ENCODE peak calls at places on chromosomes 7 and 10, in five cellular contexts. One of them, this sample, is unnamed.

GRCh38 chr10:111756541-111757061 is 427.0 kb downstream of the GPAM start:
- DNase-seq in NCI-H1092: no peak
- DNase-seq in stromal cell of bone marrow: peak; percentile 30
- DNase-seq in AG04450: no peak
- DNase-seq in stimulated activated CD4-positive, alpha-beta T cell treated with anti-CD3 and anti-CD28 coated beads, Interleukin-4, amount 100 ng/mL, for 1 hour: no peak
- DNase-seq in this sample: no peak

GRCh38 chr10:77156406-77156879 is 481.2 kb downstream of the KCNMA1 start:
- DNase-seq in NCI-H1092: no peak
- DNase-seq in stromal cell of bone marrow: peak; percentile 70
- DNase-seq in AG04450: no peak
- DNase-seq in stimulated activated CD4-positive, alpha-beta T cell treated with anti-CD3 and anti-CD28 coated beads, Interleukin-4, amount 100 ng/mL, for 1 hour: no peak
- DNase-seq in this sample: no peak

GRCh38 chr10:1538531-1539061 is 198.7 kb downstream of the ADARB2 start:
- DNase-seq in NCI-H1092: no peak
- DNase-seq in stromal cell of bone marrow: no peak
- DNase-seq in AG04450: no peak
- DNase-seq in stimulated activated CD4-positive, alpha-beta T cell treated with anti-CD3 and anti-CD28 coated beads, Interleukin-4, amount 100 ng/mL, for 1 hour: no peak
- DNase-seq in this sample: no peak

GRCh38 chr7:75018570-75019364 is 54.3 kb downstream of the CASTOR2 start:
- DNase-seq in NCI-H1092: no peak
- DNase-seq in stromal cell of bone marrow: no peak
- DNase-seq in AG04450: no peak
- DNase-seq in stimulated activated CD4-positive, alpha-beta T cell treated with anti-CD3 and anti-CD28 coated beads, Interleukin-4, amount 100 ng/mL, for 1 hour: no peak
- DNase-seq in this sample: no peak

GRCh38 chr7:23260371-23260770 is 13.8 kb downstream of the GPNMB start:
- DNase-seq in NCI-H1092: no peak
- DNase-seq in stromal cell of bone marrow: no peak
- DNase-seq in AG04450: no peak
- DNase-seq in stimulated activated CD4-positive, alpha-beta T cell treated with anti-CD3 and anti-CD28 coated beads, Interleukin-4, amount 100 ng/mL, for 1 hour: no peak
- DNase-seq in this sample: no peak

GRCh38 chr10:3955954-3956617 is 171.1 kb upstream of the KLF6 start:
- DNase-seq in NCI-H1092: peak; percentile 62
- DNase-seq in stromal cell of bone marrow: no peak
- DNase-seq in AG04450: no peak
- DNase-seq in stimulated activated CD4-positive, alpha-beta T cell treated with anti-CD3 and anti-CD28 coated beads, Interleukin-4, amount 100 ng/mL, for 1 hour: no peak
- DNase-seq in this sample: no peak

GRCh38 chr7:74027683-74028320 is at the start of gene ELN:
- DNase-seq in NCI-H1092: no peak
- DNase-seq in stromal cell of bone marrow: peak; percentile 28
- DNase-seq in AG04450: no peak
- DNase-seq in stimulated activated CD4-positive, alpha-beta T cell treated with anti-CD3 and anti-CD28 coated beads, Interleukin-4, amount 100 ng/mL, for 1 hour: no peak
- DNase-seq in this sample: no peak

GRCh38 chr10:44279376-44279775 is 105.5 kb downstream of the CXCL12 start:
- DNase-seq in NCI-H1092: no peak
- DNase-seq in stromal cell of bone marrow: no peak
- DNase-seq in AG04450: no peak
- DNase-seq in stimulated activated CD4-positive, alpha-beta T cell treated with anti-CD3 and anti-CD28 coated beads, Interleukin-4, amount 100 ng/mL, for 1 hour: no peak
- DNase-seq in this sample: no peak

GRCh38 chr10:12993595-12993994 is 7.9 kb downstream of the CCDC3 start:
- DNase-seq in NCI-H1092: no peak
- DNase-seq in stromal cell of bone marrow: no peak
- DNase-seq in AG04450: no peak
- DNase-seq in stimulated activated CD4-positive, alpha-beta T cell treated with anti-CD3 and anti-CD28 coated beads, Interleukin-4, amount 100 ng/mL, for 1 hour: no peak
- DNase-seq in this sample: no peak

GRCh38 chr10:17730667-17731066 is 21.3 kb upstream of the TMEM236 start:
- DNase-seq in NCI-H1092: no peak
- DNase-seq in stromal cell of bone marrow: peak; percentile 11
- DNase-seq in AG04450: no peak
- DNase-seq in stimulated activated CD4-positive, alpha-beta T cell treated with anti-CD3 and anti-CD28 coated beads, Interleukin-4, amount 100 ng/mL, for 1 hour: no peak
- DNase-seq in this sample: no peak

GRCh38 chr10:11357361-11357760 is 254.1 kb downstream of the USP6NL start:
- DNase-seq in NCI-H1092: no peak
- DNase-seq in stromal cell of bone marrow: no peak
- DNase-seq in AG04450: no peak
- DNase-seq in stimulated activated CD4-positive, alpha-beta T cell treated with anti-CD3 and anti-CD28 coated beads, Interleukin-4, amount 100 ng/mL, for 1 hour: no peak
- DNase-seq in this sample: no peak

GRCh38 chr10:6234371-6234770 is 31.6 kb downstream of the PFKFB3 start:
- DNase-seq in NCI-H1092: no peak
- DNase-seq in stromal cell of bone marrow: no peak
- DNase-seq in AG04450: no peak
- DNase-seq in stimulated activated CD4-positive, alpha-beta T cell treated with anti-CD3 and anti-CD28 coated beads, Interleukin-4, amount 100 ng/mL, for 1 hour: no peak
- DNase-seq in this sample: peak; percentile 5

GRCh38 chr7:135239263-135239662 is 5.6 kb downstream of the STRA8 start:
- DNase-seq in NCI-H1092: no peak
- DNase-seq in stromal cell of bone marrow: no peak
- DNase-seq in AG04450: no peak
- DNase-seq in stimulated activated CD4-positive, alpha-beta T cell treated with anti-CD3 and anti-CD28 coated beads, Interleukin-4, amount 100 ng/mL, for 1 hour: no peak
- DNase-seq in this sample: no peak

GRCh38 chr7:139294241-139294640 is 46.9 kb upstream of the FMC1 start:
- DNase-seq in NCI-H1092: no peak
- DNase-seq in stromal cell of bone marrow: no peak
- DNase-seq in AG04450: no peak
- DNase-seq in stimulated activated CD4-positive, alpha-beta T cell treated with anti-CD3 and anti-CD28 coated beads, Interleukin-4, amount 100 ng/mL, for 1 hour: no peak
- DNase-seq in this sample: no peak

GRCh38 chr10:128078136-128078969 is 47.9 kb downstream of the MKI67 start:
- DNase-seq in NCI-H1092: no peak
- DNase-seq in stromal cell of bone marrow: no peak
- DNase-seq in AG04450: peak; percentile 7
- DNase-seq in stimulated activated CD4-positive, alpha-beta T cell treated with anti-CD3 and anti-CD28 coated beads, Interleukin-4, amount 100 ng/mL, for 1 hour: peak; percentile 45
- DNase-seq in this sample: peak; percentile 50

GRCh38 chr7:2205036-2205780 is 27.5 kb downstream of the MAD1L1 start:
- DNase-seq in NCI-H1092: no peak
- DNase-seq in stromal cell of bone marrow: no peak
- DNase-seq in AG04450: no peak
- DNase-seq in stimulated activated CD4-positive, alpha-beta T cell treated with anti-CD3 and anti-CD28 coated beads, Interleukin-4, amount 100 ng/mL, for 1 hour: no peak
- DNase-seq in this sample: peak; percentile 1

GRCh38 chr10:101297901-101298451 is 56.0 kb upstream of the BTRC start:
- DNase-seq in NCI-H1092: no peak
- DNase-seq in stromal cell of bone marrow: no peak
- DNase-seq in AG04450: no peak
- DNase-seq in stimulated activated CD4-positive, alpha-beta T cell treated with anti-CD3 and anti-CD28 coated beads, Interleukin-4, amount 100 ng/mL, for 1 hour: peak; percentile 81
- DNase-seq in this sample: peak; percentile 76